ENCODE peak calls at places on chromosomes 4 and X, in nine cellular contexts. One of them, this sample, is unnamed.

GRCh38 chrX:10441464-10441863 is 178.9 kb downstream of the MID1 start:
- DNase-seq in tibial nerve: no peak
- DNase-seq in suprapubic skin: no peak
- DNase-seq in stomach: no peak
- DNase-seq in thyroid gland: no peak
- DNase-seq in testis: no peak
- DNase-seq in K562: no peak
- DNase-seq in uterus: no peak
- DNase-seq in prostate gland: no peak
- DNase-seq in this sample: no peak

GRCh38 chrX:50036481-50036880 is 114.1 kb downstream of the CLCN5 start:
- DNase-seq in suprapubic skin: no peak
- DNase-seq in testis: no peak
- DNase-seq in thyroid gland: no peak
- DNase-seq in prostate gland: no peak
- DNase-seq in K562: no peak
- DNase-seq in stomach: no peak
- DNase-seq in uterus: no peak
- DNase-seq in tibial nerve: no peak
- DNase-seq in this sample: no peak

GRCh38 chr4:170089274-170089742 is 448 bp downstream of the AADAT start:
- DNase-seq in suprapubic skin: no peak
- DNase-seq in uterus: peak
- DNase-seq in prostate gland: no peak
- DNase-seq in K562: no peak
- DNase-seq in testis: peak
- DNase-seq in thyroid gland: peak
- DNase-seq in stomach: no peak
- DNase-seq in tibial nerve: no peak
- DNase-seq in this sample: peak

GRCh38 chrX:2697741-2698294 is 6.7 kb downstream of the CD99 start:
- DNase-seq in uterus: no peak
- DNase-seq in prostate gland: no peak
- DNase-seq in stomach: no peak
- DNase-seq in tibial nerve: no peak
- DNase-seq in testis: no peak
- DNase-seq in K562: no peak
- DNase-seq in thyroid gland: no peak
- DNase-seq in suprapubic skin: no peak
- DNase-seq in this sample: no peak

GRCh38 chr4:183610033-183610432 is 49.0 kb downstream of the RWDD4 start:
- DNase-seq in thyroid gland: no peak
- DNase-seq in prostate gland: no peak
- DNase-seq in testis: no peak
- DNase-seq in K562: peak
- DNase-seq in tibial nerve: no peak
- DNase-seq in uterus: no peak
- DNase-seq in suprapubic skin: no peak
- DNase-seq in stomach: no peak
- DNase-seq in this sample: no peak

GRCh38 chr4:174580597-174580996 is 58.3 kb upstream of the HPGD start:
- DNase-seq in stomach: no peak
- DNase-seq in K562: no peak
- DNase-seq in tibial nerve: peak
- DNase-seq in testis: no peak
- DNase-seq in uterus: no peak
- DNase-seq in prostate gland: no peak
- DNase-seq in suprapubic skin: no peak
- DNase-seq in thyroid gland: no peak
- DNase-seq in this sample: no peak

GRCh38 chr4:153409924-153410501 is 56.1 kb upstream of the TMEM131L start:
- DNase-seq in testis: no peak
- DNase-seq in K562: peak
- DNase-seq in tibial nerve: no peak
- DNase-seq in uterus: no peak
- DNase-seq in prostate gland: no peak
- DNase-seq in suprapubic skin: no peak
- DNase-seq in stomach: no peak
- DNase-seq in thyroid gland: no peak
- DNase-seq in this sample: no peak

GRCh38 chrX:8988456-8988855 is 45.5 kb downstream of the FAM9B start:
- DNase-seq in thyroid gland: peak
- DNase-seq in testis: peak
- DNase-seq in suprapubic skin: peak
- DNase-seq in K562: no peak
- DNase-seq in prostate gland: peak
- DNase-seq in tibial nerve: no peak
- DNase-seq in uterus: peak
- DNase-seq in stomach: no peak
- DNase-seq in this sample: no peak

GRCh38 chrX:19889582-19890342 is 2.4 kb upstream of the SH3KBP1 start:
- DNase-seq in tibial nerve: no peak
- DNase-seq in prostate gland: no peak
- DNase-seq in thyroid gland: peak
- DNase-seq in K562: peak
- DNase-seq in suprapubic skin: no peak
- DNase-seq in testis: peak
- DNase-seq in stomach: no peak
- DNase-seq in uterus: peak
- DNase-seq in this sample: no peak

GRCh38 chr4:7595883-7596535 is 161.3 kb upstream of the PSAPL1 start:
- DNase-seq in thyroid gland: no peak
- DNase-seq in testis: no peak
- DNase-seq in uterus: no peak
- DNase-seq in stomach: no peak
- DNase-seq in suprapubic skin: no peak
- DNase-seq in K562: no peak
- DNase-seq in tibial nerve: no peak
- DNase-seq in prostate gland: peak
- DNase-seq in this sample: no peak

GRCh38 chr4:6840062-6840976 is 57.8 kb downstream of the KIAA0232 start:
- DNase-seq in testis: peak
- DNase-seq in tibial nerve: no peak
- DNase-seq in K562: peak
- DNase-seq in uterus: no peak
- DNase-seq in stomach: no peak
- DNase-seq in prostate gland: no peak
- DNase-seq in thyroid gland: no peak
- DNase-seq in suprapubic skin: no peak
- DNase-seq in this sample: no peak

GRCh38 chrX:53263597-53264094 is 17.7 kb downstream of the IQSEC2 start:
- DNase-seq in prostate gland: no peak
- DNase-seq in K562: peak
- DNase-seq in uterus: no peak
- DNase-seq in testis: no peak
- DNase-seq in suprapubic skin: no peak
- DNase-seq in thyroid gland: no peak
- DNase-seq in stomach: no peak
- DNase-seq in tibial nerve: no peak
- DNase-seq in this sample: no peak

GRCh38 chr4:58514299-58514698 is 1404.1 kb upstream of the IGFBP7 start:
- DNase-seq in tibial nerve: no peak
- DNase-seq in uterus: no peak
- DNase-seq in testis: no peak
- DNase-seq in prostate gland: no peak
- DNase-seq in K562: no peak
- DNase-seq in thyroid gland: no peak
- DNase-seq in suprapubic skin: no peak
- DNase-seq in stomach: no peak
- DNase-seq in this sample: no peak

GRCh38 chrX:119093991-119094741 is 21.4 kb downstream of the CT47C1 start:
- DNase-seq in tibial nerve: no peak
- DNase-seq in suprapubic skin: no peak
- DNase-seq in K562: no peak
- DNase-seq in stomach: no peak
- DNase-seq in prostate gland: peak
- DNase-seq in thyroid gland: no peak
- DNase-seq in testis: no peak
- DNase-seq in uterus: no peak
- DNase-seq in this sample: no peak

GRCh38 chr4:164874791-164875190 is 2.2 kb upstream of the APELA start:
- DNase-seq in testis: no peak
- DNase-seq in stomach: no peak
- DNase-seq in tibial nerve: no peak
- DNase-seq in prostate gland: no peak
- DNase-seq in uterus: no peak
- DNase-seq in thyroid gland: no peak
- DNase-seq in K562: no peak
- DNase-seq in suprapubic skin: no peak
- DNase-seq in this sample: no peak

DNA sequence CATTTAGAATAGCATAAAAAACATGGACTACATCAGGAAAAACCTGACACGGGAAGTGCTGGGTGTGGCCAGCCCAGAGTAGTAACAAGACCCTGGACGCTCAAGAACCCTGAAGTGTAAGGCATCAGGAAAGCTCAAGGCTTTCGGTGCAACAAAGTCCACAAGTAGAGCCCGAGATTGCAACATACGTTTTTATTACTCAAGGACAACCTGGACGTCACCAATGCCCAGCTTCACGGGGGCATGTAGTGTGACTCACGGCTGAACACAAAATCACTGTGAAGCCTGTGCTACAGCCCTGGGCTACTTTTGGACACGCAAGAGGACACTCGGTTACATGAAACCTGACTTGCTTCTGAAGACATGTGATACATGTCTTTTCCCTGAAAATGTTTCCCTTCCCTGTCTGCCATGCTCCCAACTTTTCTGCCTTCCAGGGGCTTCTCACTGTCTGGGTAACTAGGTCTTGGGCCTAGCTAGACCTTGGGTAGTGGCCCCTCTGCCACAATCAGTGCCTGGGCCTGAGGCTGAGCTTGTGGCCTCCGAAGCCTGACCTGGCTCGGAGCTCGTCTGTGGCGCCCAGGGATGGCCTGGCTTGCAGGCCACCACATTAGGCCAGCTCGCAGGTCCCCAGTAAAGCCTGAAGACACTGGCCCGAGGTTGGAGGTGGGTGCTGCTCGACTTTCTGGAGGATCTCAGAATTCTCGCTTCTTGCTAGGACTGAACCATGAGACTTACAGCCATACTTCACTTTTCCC is 9.2 kb downstream of the IRAK1 start:
- DNase-seq in prostate gland: no peak
- DNase-seq in testis: peak
- DNase-seq in suprapubic skin: no peak
- DNase-seq in stomach: no peak
- DNase-seq in tibial nerve: no peak
- DNase-seq in thyroid gland: peak
- DNase-seq in uterus: no peak
- DNase-seq in K562: no peak
- DNase-seq in this sample: peak
- TF ChIP-seq POLR2A in prostate gland: no peak
- TF ChIP-seq POLR2A in testis: no peak
- TF ChIP-seq POLR2A in suprapubic skin: no peak
- TF ChIP-seq POLR2A in stomach: no peak
- TF ChIP-seq POLR2A in tibial nerve: no peak
- TF ChIP-seq POLR2A in thyroid gland: no peak
- TF ChIP-seq POLR2A in uterus: no peak
- TF ChIP-seq POLR2A in K562: no peak
- TF ChIP-seq POLR2A in this sample: no peak

DNA sequence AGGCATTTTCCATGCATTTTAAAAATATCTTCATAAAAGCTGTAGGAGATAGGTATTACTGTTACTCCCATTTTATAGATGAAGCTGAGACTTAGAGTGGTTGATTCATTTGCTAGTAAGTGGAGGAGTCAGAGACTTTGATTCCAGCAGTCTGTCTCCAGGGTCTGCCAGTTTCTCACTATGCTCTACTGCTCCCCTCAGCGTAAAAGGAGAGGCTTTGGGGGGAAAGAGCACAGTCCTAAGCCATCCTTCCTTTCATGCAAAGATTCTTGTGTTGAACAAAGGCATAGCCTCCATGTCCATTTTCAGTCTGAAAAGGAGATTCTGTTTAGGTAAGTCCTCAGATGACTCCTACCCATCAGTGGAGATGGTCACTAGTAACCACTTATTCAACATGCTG is 117.7 kb upstream of the TMEM150C start:
- DNase-seq in tibial nerve: no peak
- DNase-seq in prostate gland: no peak
- DNase-seq in thyroid gland: no peak
- DNase-seq in stomach: no peak
- DNase-seq in uterus: no peak
- DNase-seq in testis: no peak
- DNase-seq in suprapubic skin: no peak
- DNase-seq in K562: no peak
- DNase-seq in this sample: no peak
- TF ChIP-seq CTCF in tibial nerve: no peak
- TF ChIP-seq CTCF in prostate gland: no peak
- TF ChIP-seq CTCF in thyroid gland: no peak
- TF ChIP-seq CTCF in stomach: no peak
- TF ChIP-seq CTCF in uterus: no peak
- TF ChIP-seq CTCF in testis: no peak
- TF ChIP-seq CTCF in suprapubic skin: no peak
- TF ChIP-seq CTCF in K562: peak
- TF ChIP-seq CTCF in this sample: no peak

GRCh38 chr4:2744576-2745270 is 11.4 kb downstream of the TNIP2 start:
- DNase-seq in thyroid gland: no peak
- DNase-seq in tibial nerve: no peak
- DNase-seq in K562: no peak
- DNase-seq in suprapubic skin: no peak
- DNase-seq in uterus: no peak
- DNase-seq in testis: no peak
- DNase-seq in stomach: no peak
- DNase-seq in prostate gland: no peak
- DNase-seq in this sample: no peak

GRCh38 chr4:2741626-2742025 is 14.5 kb downstream of the TNIP2 start:
- DNase-seq in tibial nerve: no peak
- DNase-seq in testis: no peak
- DNase-seq in K562: no peak
- DNase-seq in uterus: no peak
- DNase-seq in suprapubic skin: no peak
- DNase-seq in thyroid gland: no peak
- DNase-seq in stomach: no peak
- DNase-seq in prostate gland: no peak
- DNase-seq in this sample: no peak

GRCh38 chr4:2743518-2744445 is 12.4 kb downstream of the TNIP2 start:
- DNase-seq in testis: no peak
- DNase-seq in prostate gland: no peak
- DNase-seq in stomach: peak
- DNase-seq in K562: no peak
- DNase-seq in tibial nerve: no peak
- DNase-seq in thyroid gland: peak
- DNase-seq in suprapubic skin: peak
- DNase-seq in uterus: no peak
- DNase-seq in this sample: no peak

GRCh38 chr4:2742081-2742822 is 13.9 kb downstream of the TNIP2 start:
- DNase-seq in uterus: no peak
- DNase-seq in suprapubic skin: no peak
- DNase-seq in thyroid gland: no peak
- DNase-seq in stomach: no peak
- DNase-seq in prostate gland: no peak
- DNase-seq in tibial nerve: no peak
- DNase-seq in testis: no peak
- DNase-seq in K562: no peak
- DNase-seq in this sample: no peak

GRCh38 chr4:2742823-2743517 is 13.2 kb downstream of the TNIP2 start:
- DNase-seq in K562: no peak
- DNase-seq in uterus: no peak
- DNase-seq in testis: no peak
- DNase-seq in tibial nerve: no peak
- DNase-seq in stomach: no peak
- DNase-seq in prostate gland: no peak
- DNase-seq in suprapubic skin: peak
- DNase-seq in thyroid gland: no peak
- DNase-seq in this sample: no peak
- TF ChIP-seq POLR2A in K562: no peak
- TF ChIP-seq POLR2A in uterus: no peak
- TF ChIP-seq POLR2A in testis: no peak
- TF ChIP-seq POLR2A in tibial nerve: no peak
- TF ChIP-seq POLR2A in stomach: no peak
- TF ChIP-seq POLR2A in prostate gland: no peak
- TF ChIP-seq POLR2A in suprapubic skin: no peak
- TF ChIP-seq POLR2A in thyroid gland: no peak
- TF ChIP-seq POLR2A in this sample: no peak

GRCh38 chr4:26325191-26325590 is 4.4 kb downstream of the RBPJ start:
- DNase-seq in suprapubic skin: no peak
- DNase-seq in K562: no peak
- DNase-seq in uterus: no peak
- DNase-seq in stomach: no peak
- DNase-seq in thyroid gland: no peak
- DNase-seq in prostate gland: no peak
- DNase-seq in tibial nerve: no peak
- DNase-seq in testis: no peak
- DNase-seq in this sample: no peak
- TF ChIP-seq CTCF in suprapubic skin: no peak
- TF ChIP-seq CTCF in K562: peak
- TF ChIP-seq CTCF in uterus: no peak
- TF ChIP-seq CTCF in stomach: peak
- TF ChIP-seq CTCF in thyroid gland: no peak
- TF ChIP-seq CTCF in prostate gland: peak
- TF ChIP-seq CTCF in tibial nerve: peak
- TF ChIP-seq CTCF in testis: no peak
- TF ChIP-seq CTCF in this sample: peak

This sample was measured in body of pancreas.